ENCODE peak calls at places on chromosome 16, in six cellular contexts. C is HCT116, I is H1, W is HepG2, S is K562, B is GM12878. R is an unnamed sample. For H3K36me3, the result is how much of the 10 kb centered on the place peaks cover.

GRCh38 chr16:75946058-75946457 is 219.8 kb upstream of the CPHXL start:
- DNase-seq in C (no peak), I (no peak), W (no peak), S (no peak), B (no peak), R (no peak)

GRCh38 chr16:46607529-46607928 is 13.7 kb downstream of the SHCBP1 start:
- DNase-seq in C (peak), I (no peak), W (peak), S (peak), B (no peak), R (no peak)

GRCh38 chr16:14419817-14420216 is 210.2 kb downstream of the PARN start:
- DNase-seq in C (no peak), I (no peak), W (no peak), S (no peak), B (no peak), R (no peak)

GRCh38 chr16:84928679-84929420 is 82.5 kb downstream of the ZDHHC7 start:
- DNase-seq in C (no peak), I (no peak), W (no peak), S (peak), B (no peak), R (no peak)

GRCh38 chr16:85553436-85554113 is 59.5 kb upstream of the GSE1 start:
- DNase-seq in C (peak), I (no peak), W (peak), S (no peak), B (no peak), R (peak)

GRCh38 chr16:75192606-75193264 is 14.2 kb downstream of the CTRB2 start:
- DNase-seq in C (no peak), I (no peak), W (peak), S (no peak), B (no peak), R (no peak)

GRCh38 chr16:57462978-57463362 is 491 bp downstream of the POLR2C start:
- DNase-seq in C (no peak), I (no peak), W (no peak), S (no peak), B (no peak), R (no peak)

GRCh38 chr16:15559176-15559575 is 83.8 kb downstream of the MARF1 start:
- DNase-seq in C (no peak), I (no peak), W (no peak), S (no peak), B (no peak), R (no peak)

DNA sequence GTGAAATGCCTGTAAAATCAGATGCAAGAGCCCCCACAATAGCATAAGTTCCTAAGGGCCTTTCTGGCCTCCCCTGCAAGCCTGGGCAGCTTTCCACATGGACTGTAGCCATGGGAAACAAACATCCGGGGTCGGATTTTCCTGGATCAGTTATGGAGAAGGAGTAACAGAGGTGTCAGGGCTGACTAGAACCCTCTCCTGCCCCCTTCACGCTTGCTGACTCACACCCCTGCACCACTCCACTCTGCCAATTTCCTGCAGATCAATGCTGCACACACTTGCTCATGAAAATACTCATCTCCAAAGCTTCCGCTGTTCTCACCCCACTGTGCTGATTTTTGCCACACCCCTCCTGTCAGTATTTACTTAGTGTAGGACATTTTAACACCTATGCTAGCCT is 258.5 kb downstream of the CBLN1 start:
- DNase-seq in C (peak), I (no peak), W (no peak), S (no peak), B (no peak), R (no peak)
- TF ChIP-seq YY1 in C (no peak), I (no peak), W (no peak), S (no peak), B (no peak), R (no peak)

DNA sequence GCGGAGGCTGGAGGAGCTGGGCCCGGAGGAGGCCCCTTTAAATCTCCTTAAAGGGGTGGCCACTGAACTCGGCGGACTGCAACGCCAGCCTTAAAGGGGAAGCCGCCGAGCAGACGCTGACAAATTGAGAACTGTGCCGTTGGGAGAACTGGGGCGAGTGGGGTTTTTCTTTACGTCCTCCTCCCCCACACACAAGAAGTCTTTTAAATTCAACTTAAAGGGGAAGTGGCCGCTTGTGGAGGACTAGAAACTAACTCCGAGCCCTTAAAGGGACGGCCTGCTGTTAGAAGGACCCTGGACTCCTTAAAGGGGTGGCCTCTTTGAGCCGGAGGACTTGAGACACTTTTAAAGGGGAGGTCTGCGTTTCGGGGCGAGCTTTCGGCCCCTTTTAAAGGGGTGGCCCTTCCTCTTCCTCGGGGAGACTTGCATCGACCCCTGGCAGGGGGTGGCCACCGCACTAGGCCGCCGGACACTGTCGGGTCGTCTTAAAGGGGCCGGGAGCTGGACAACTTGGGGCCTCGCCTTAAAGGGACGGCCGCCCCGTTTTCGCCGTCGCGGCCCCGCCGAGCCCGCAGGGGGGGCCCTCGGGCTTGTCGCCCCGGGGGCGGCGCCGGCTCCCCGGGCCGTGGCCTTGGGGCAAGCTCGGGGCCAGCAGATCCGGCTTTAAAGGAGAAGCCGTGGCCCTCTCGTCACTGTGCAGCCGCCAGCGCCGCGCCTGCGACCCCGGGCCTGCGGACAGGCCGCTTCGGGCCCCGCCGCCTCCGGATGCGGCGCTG is 688 bp downstream of the FBRS start:
- DNase-seq in C (peak), I (peak), W (peak), S (peak), B (peak), R (peak)
- H3K36me3 ChIP-seq in C (under half), I (under half), W (under half), S (half or more), B (under half), R (half or more)

GRCh38 chr16:2852731-2853507 is 5.1 kb downstream of the PRSS22 start:
- DNase-seq in C (no peak), I (no peak), W (no peak), S (peak), B (no peak), R (no peak)

GRCh38 chr16:2855536-2855935 is 2.4 kb downstream of the PRSS22 start:
- DNase-seq in C (no peak), I (no peak), W (no peak), S (no peak), B (no peak), R (no peak)

GRCh38 chr16:2853531-2854073 is 4.4 kb downstream of the PRSS22 start:
- DNase-seq in C (no peak), I (no peak), W (no peak), S (no peak), B (no peak), R (no peak)

GRCh38 chr16:2856061-2856670 is 1.8 kb downstream of the PRSS22 start:
- DNase-seq in C (no peak), I (no peak), W (no peak), S (peak), B (no peak), R (no peak)

GRCh38 chr16:2854700-2855309 is 3.2 kb downstream of the PRSS22 start:
- DNase-seq in C (no peak), I (no peak), W (no peak), S (peak), B (no peak), R (no peak)
- TF ChIP-seq ZNF274 in C (no peak), I (no peak), W (no peak), S (no peak), B (no peak), R (no peak)

DNA sequence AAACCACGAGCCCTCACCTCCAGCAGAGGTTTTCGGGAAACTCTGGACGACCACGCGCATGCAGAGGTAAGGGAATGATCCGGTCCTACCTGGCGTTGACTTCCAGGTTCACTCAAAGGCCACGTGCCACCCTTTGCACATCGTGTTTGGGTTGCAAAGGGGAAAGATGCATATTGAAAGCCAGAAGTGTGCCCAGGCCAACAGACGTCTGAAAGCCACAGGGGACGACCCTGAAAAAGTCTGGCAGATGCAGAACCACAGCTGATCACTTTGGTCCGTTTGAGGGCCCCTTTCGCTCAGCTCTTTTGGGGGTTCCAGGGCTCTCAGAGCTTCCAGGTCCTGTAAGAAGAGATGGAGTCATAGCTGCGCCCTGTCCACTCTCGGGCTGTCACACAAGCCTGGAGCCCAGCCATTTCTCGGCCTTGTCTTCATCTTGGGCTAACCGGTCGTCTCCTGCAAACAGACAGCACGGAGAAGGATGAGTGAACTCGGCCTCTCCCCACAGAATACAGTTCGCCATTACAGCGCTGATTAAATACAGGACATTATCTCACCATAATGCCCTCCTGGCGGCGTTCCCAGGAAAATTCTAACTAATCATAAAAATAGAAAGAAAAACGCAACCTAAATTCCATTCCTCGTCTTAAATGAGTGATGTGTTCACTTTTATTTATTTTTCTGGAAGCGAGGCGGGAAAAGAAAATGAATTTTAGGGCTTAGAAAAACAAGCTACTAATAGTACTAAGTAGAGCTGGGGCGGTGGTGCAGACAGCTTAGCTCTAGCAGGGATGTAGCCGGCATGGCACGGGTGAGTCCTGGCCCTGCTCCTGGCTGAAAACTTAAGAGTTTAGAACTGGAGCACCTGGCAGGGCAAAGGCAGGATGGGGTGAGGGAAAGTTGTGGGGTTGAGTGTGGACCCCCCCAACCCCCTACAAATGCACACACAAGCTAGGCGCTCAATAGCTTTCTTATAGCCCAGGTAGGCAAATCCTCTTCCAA is 45.5 kb upstream of the ZFHX3 start:
- DNase-seq in C (no peak), I (no peak), W (no peak), S (no peak), B (no peak), R (no peak)
- TF ChIP-seq YY1 in C (no peak), I (no peak), W (no peak), S (no peak), B (no peak), R (no peak)

DNA sequence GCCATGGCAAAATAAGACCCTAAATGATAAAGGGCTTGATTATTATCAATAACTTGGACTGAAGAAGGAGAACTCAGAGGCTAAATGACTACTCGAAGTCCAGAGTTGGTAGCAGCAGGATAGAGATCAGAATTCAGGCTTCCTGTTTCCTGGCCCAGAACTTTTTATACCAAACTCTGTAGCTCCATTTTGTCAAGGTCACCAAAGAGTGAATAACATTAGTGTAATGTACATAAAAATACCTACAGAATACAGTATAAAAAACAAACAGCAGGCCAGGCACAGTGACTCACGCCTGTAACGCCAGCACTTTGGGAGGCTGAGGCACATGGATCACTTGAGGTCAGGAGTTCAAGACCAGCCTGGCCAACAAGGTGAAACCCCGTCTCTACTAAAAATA is 79.0 kb downstream of the ARHGAP17 start:
- DNase-seq in C (no peak), I (no peak), W (no peak), S (no peak), B (no peak), R (no peak)
- H3K36me3 ChIP-seq in C (under half), I (under half), W (under half), S (under half), B (half or more), R (half or more)

GRCh38 chr16:35364263-35364662 is 1904.9 kb downstream of the TP53TG3F start:
- DNase-seq in C (no peak), I (no peak), W (no peak), S (no peak), B (no peak), R (no peak)
- TF ChIP-seq ZNF274 in C (no peak), I (no peak), W (no peak), S (no peak), B (no peak), R (no peak)

DNA sequence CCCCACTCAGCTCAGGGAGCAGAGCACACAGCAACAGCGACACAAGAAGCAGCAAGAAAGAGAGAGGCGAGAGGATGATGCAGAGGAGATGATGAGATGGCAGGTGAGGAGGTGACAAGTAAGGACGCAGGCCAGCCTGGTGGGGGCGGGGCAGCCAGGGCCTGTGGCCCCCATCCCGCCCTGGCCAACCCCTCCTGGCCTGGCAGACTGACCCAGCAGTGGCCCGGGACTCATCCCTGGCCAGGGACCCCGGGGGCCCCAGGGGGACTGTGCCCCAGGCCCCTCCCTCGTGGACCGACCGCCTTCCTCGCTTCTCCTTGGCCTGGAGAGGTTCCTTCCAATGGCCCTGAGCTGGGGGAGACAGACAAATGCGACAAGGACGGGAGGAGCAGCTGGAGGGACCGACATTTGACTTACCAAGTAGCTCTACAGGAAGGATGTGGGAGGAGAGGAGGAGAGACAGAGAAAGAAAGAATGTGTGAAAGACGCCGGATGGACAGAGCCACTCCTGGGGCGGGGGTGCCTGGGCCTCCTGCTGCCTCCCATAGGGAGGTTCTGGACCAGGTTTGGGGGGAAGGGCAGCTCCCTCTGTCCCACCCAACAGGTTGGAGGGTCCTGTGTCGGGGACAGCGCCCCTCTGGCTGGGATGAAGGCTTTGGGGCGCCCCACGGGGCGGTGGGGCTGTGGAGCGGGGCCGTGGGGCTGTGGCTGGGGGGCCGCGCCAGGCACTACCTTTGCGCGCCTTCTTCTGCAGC is 6.8 kb downstream of the MTSS2 start:
- DNase-seq in C (no peak), I (no peak), W (no peak), S (no peak), B (no peak), R (no peak)
- TF ChIP-seq YY1 in C (no peak), I (no peak), W (no peak), S (no peak), B (no peak), R (no peak)

GRCh38 chr16:2751577-2752034 is 832 bp upstream of the SRRM2 start:
- DNase-seq in C (peak), I (peak), W (peak), S (no peak), B (no peak), R (peak)

GRCh38 chr16:2752035-2752849 is at the start of gene SRRM2:
- DNase-seq in C (peak), I (peak), W (peak), S (peak), B (peak), R (peak)

GRCh38 chr16:2752850-2753522 is 548 bp downstream of the SRRM2 start:
- DNase-seq in C (peak), I (no peak), W (peak), S (peak), B (no peak), R (peak)

GRCh38 chr16:2755158-2755557 is 2.7 kb downstream of the SRRM2 start:
- DNase-seq in C (no peak), I (no peak), W (no peak), S (no peak), B (no peak), R (no peak)

DNA sequence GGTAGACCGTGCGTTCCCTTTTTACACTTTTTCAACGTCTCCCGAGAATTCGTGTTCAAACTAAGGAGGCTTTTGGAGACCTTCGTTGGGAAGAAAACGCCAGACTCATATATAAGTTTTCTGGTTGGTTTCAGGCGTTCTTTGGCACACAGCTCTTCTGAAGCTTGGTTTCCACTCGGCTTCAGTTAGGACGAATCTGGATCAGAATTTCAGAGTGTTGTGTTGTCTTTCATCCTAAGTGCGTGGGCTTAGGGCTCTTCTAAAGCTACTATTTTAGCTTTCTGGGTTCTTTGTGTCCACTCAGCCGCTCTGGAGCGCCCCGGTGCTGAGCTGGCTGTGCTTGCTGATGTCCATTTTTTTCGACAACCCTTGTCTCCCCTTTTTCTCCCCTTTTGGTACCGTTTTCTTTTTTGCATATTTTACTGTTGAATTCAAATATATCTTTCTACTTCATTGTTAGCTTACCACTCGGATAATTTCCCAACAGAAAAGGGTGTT is 1.1 kb downstream of the SRRM2 start:
- DNase-seq in C (no peak), I (no peak), W (no peak), S (no peak), B (no peak), R (no peak)
- H3K36me3 ChIP-seq in C (under half), I (under half), W (under half), S (half or more), B (under half), R (half or more)

GRCh38 chr16:87223656-87224248 is 93.4 kb downstream of the C16orf95 start:
- DNase-seq in C (no peak), I (no peak), W (no peak), S (no peak), B (no peak), R (no peak)

GRCh38 chr16:87228363-87228762 is 88.8 kb downstream of the C16orf95 start:
- DNase-seq in C (no peak), I (no peak), W (no peak), S (no peak), B (no peak), R (no peak)

GRCh38 chr16:87227651-87228015 is 89.6 kb downstream of the C16orf95 start:
- DNase-seq in C (no peak), I (no peak), W (no peak), S (no peak), B (no peak), R (no peak)

GRCh38 chr16:87229230-87230192 is 87.7 kb downstream of the C16orf95 start:
- DNase-seq in C (no peak), I (no peak), W (no peak), S (no peak), B (no peak), R (no peak)

DNA sequence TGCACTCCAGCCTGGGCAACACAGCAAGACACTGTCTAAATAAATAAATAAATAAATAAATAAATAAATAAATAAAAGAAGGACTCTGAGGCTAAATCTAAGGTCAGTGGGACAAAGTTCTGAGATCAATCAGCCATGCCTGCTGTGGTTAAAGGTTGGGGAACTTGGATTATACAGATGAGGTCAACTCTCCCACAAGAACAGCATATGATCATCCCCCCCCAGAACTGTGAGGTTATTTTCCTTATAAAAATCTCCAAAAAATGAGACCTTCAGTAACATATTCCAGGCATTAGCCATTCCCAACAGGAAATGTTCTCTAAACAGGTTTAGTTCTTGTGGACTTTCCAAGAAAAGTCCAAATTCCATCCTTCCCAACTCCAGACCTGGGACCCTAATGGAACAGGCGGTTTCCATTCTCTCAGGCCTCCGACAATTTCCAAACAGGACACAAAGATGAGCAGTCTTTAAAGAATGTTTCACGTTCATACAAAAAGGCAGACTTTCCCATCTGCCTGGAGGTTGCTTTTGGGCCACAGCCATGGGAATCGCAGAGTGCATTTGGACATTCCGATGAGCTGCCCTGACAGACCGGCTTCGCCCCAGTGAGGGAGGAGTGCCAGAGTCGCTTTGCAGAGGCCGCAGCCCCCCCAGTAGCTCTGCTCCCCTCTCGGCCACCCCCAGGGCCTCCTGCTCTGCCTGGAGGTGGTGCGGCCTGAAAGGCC is 90.1 kb downstream of the C16orf95 start:
- DNase-seq in C (no peak), I (no peak), W (no peak), S (no peak), B (no peak), R (no peak)
- TF ChIP-seq ZNF274 in C (no peak), I (no peak), W (no peak), S (no peak), B (no peak), R (no peak)

R was measured in NT2/D1.